ENCODE peak calls at places on chromosomes 6 and 20, in five cellular contexts. B is A549, I is stomach, P is ascending aorta, X is testis. W is an unnamed sample. For H3K4me1 and H3K9me3, the result is how much of the 10 kb centered on the place peaks cover.

GRCh38 chr6:129264480-129265045 is 381.6 kb downstream of the LAMA2 start:
- DNase-seq in B (no peak), I (no peak), P (no peak), X (no peak), W (no peak)

GRCh38 chr6:168890306-168890995 is 363.2 kb downstream of the THBS2 start:
- DNase-seq in B (no peak), I (no peak), P (no peak), X (no peak), W (no peak)

GRCh38 chr6:106939208-106939607 is 35.3 kb downstream of the CD24 start:
- DNase-seq in B (no peak), I (no peak), P (no peak), X (no peak), W (no peak)

GRCh38 chr6:42338573-42339218 is 113.0 kb downstream of the TRERF1 start:
- DNase-seq in B (peak), I (no peak), P (no peak), X (no peak), W (no peak)

GRCh38 chr6:148999921-149000589 is 253.2 kb downstream of the UST start:
- DNase-seq in B (peak), I (peak), P (no peak), X (peak), W (no peak)

GRCh38 chr20:13736792-13737191 is 47.9 kb downstream of the ESF1 start:
- DNase-seq in B (no peak), I (no peak), P (no peak), X (no peak), W (no peak)

GRCh38 chr6:46040288-46040687 is 24.6 kb upstream of the CLIC5 start:
- DNase-seq in B (no peak), I (no peak), P (no peak), X (no peak), W (no peak)

GRCh38 chr6:53119772-53120409 is 28.8 kb downstream of the GCM1 start:
- DNase-seq in B (peak), I (peak), P (no peak), X (no peak), W (no peak)

GRCh38 chr20:542777-543368 is 717 bp downstream of the CSNK2A1 start:
- DNase-seq in B (peak), I (peak), P (no peak), X (peak), W (no peak)

GRCh38 chr6:30029587-30029986 is 31.5 kb upstream of the POLR1H start:
- DNase-seq in B (no peak), I (no peak), P (no peak), X (no peak), W (no peak)

GRCh38 chr6:34393968-34394305 is 1.5 kb upstream of the NUDT3 start:
- DNase-seq in B (no peak), I (no peak), P (no peak), X (no peak), W (no peak)

GRCh38 chr6:70210462-70210861 is 92.4 kb downstream of the COL9A1 start:
- DNase-seq in B (peak), I (no peak), P (no peak), X (no peak), W (no peak)

GRCh38 chr20:45506927-45507820 is 8.2 kb downstream of the SPINT3 start:
- DNase-seq in B (no peak), I (no peak), P (no peak), X (no peak), W (no peak)

GRCh38 chr6:98272061-98272460 is 562.3 kb upstream of the POU3F2 start:
- DNase-seq in B (no peak), I (no peak), P (no peak), X (no peak), W (no peak)

GRCh38 chr6:53041356-53041755 is 23.8 kb upstream of the FBXO9 start:
- DNase-seq in B (no peak), I (no peak), P (no peak), X (no peak), W (no peak)

GRCh38 chr6:10411915-10412164 is 3.0 kb downstream of the TFAP2A start:
- DNase-seq in B (no peak), I (no peak), P (no peak), X (no peak), W (no peak)

GRCh38 chr20:8424010-8424409 is 291.9 kb downstream of the PLCB1 start:
- DNase-seq in B (no peak), I (no peak), P (no peak), X (peak), W (no peak)

GRCh38 chr20:16313917-16314316 is 259.3 kb downstream of the KIF16B start:
- DNase-seq in B (no peak), I (no peak), P (no peak), X (no peak), W (no peak)

GRCh38 chr6:135144678-135145508 is 36.2 kb upstream of the MYB start:
- DNase-seq in B (peak), I (no peak), P (no peak), X (no peak), W (no peak)

GRCh38 chr6:105352037-105352617 is 50.8 kb downstream of the PREP start:
- DNase-seq in B (no peak), I (no peak), P (no peak), X (no peak), W (no peak)

GRCh38 chr6:136720045-136720760 is 72.1 kb downstream of the MAP3K5 start:
- DNase-seq in B (no peak), I (no peak), P (no peak), X (no peak), W (no peak)

GRCh38 chr6:1383729-1384548 is 5.4 kb upstream of the FOXF2 start:
- DNase-seq in B (no peak), I (no peak), P (no peak), X (no peak), W (no peak)

GRCh38 chr6:137868721-137869631 is 1.9 kb downstream of the TNFAIP3 start:
- DNase-seq in B (no peak), I (no peak), P (no peak), X (no peak), W (peak)

GRCh38 chr6:84332139-84333034 is 104.9 kb upstream of the CEP162 start:
- DNase-seq in B (no peak), I (no peak), P (no peak), X (no peak), W (no peak)

GRCh38 chr6:11815231-11815630 is 36.6 kb upstream of the ADTRP start:
- DNase-seq in B (peak), I (no peak), P (no peak), X (no peak), W (no peak)

GRCh38 chr6:3410385-3411360 is 46.2 kb downstream of the SLC22A23 start:
- DNase-seq in B (peak), I (peak), P (no peak), X (peak), W (peak)

GRCh38 chr6:158408552-158409130 is 96.4 kb downstream of the TULP4 start:
- DNase-seq in B (no peak), I (no peak), P (no peak), X (peak), W (no peak)

GRCh38 chr6:149925253-149925973 is 2.5 kb upstream of the RAET1G start:
- DNase-seq in B (no peak), I (no peak), P (no peak), X (peak), W (no peak)

GRCh38 chr6:7761047-7761446 is 35.1 kb downstream of the BMP6 start:
- DNase-seq in B (no peak), I (no peak), P (no peak), X (no peak), W (no peak)

GRCh38 chr6:4316867-4317400 is 181.6 kb upstream of the ECI2 start:
- DNase-seq in B (peak), I (peak), P (peak), X (no peak), W (no peak)

GRCh38 chr6:13248053-13248452 is 80.3 kb downstream of the TBC1D7 start:
- DNase-seq in B (peak), I (no peak), P (no peak), X (no peak), W (no peak)

GRCh38 chr20:35578469-35578868 is 36.6 kb downstream of the ERGIC3 start:
- DNase-seq in B (no peak), I (no peak), P (no peak), X (no peak), W (no peak)

GRCh38 chr20:17541996-17542395 is 10.8 kb upstream of the BFSP1 start:
- DNase-seq in B (no peak), I (no peak), P (no peak), X (no peak), W (no peak)

GRCh38 chr20:49909499-49910339 is 5.6 kb downstream of the SPATA2 start:
- DNase-seq in B (no peak), I (no peak), P (no peak), X (peak), W (peak)

GRCh38 chr6:90110971-90111370 is 185.7 kb downstream of the BACH2 start:
- DNase-seq in B (no peak), I (no peak), P (no peak), X (no peak), W (peak)

GRCh38 chr6:148824960-148825359 is 78.1 kb downstream of the UST start:
- DNase-seq in B (no peak), I (no peak), P (no peak), X (no peak), W (no peak)

GRCh38 chr6:70956451-70957283 is at the start of gene B3GAT2:
- DNase-seq in B (peak), I (no peak), P (no peak), X (peak), W (no peak)

GRCh38 chr6:53347921-53348435 is 772 bp downstream of the ELOVL5 start:
- DNase-seq in B (peak), I (peak), P (no peak), X (peak), W (peak)

DNA sequence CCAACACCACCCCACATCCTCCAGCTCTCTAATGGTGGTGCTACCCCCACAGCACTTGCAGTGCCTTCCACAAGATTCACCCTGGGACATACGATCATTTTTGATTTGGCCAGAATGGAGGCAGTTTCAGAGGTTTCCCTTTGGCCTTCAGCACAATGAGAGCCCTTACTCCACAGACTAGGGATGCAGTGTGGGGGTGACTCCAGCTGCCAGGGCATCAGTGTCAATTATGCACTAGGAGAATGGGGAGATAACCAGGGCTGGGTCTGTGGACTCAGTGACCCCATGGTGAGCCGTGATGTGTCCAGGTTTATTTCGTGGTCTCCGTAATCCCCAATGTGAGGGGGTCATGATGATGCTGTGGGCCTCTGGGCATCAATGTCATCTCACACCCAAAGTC is 31.5 kb upstream of the MICB start:
- DNase-seq in B (no peak), I (no peak), P (no peak), X (no peak), W (no peak)
- H3K4me3 ChIP-seq in B (no peak), I (no peak), P (no peak), X (no peak), W (peak)

DNA sequence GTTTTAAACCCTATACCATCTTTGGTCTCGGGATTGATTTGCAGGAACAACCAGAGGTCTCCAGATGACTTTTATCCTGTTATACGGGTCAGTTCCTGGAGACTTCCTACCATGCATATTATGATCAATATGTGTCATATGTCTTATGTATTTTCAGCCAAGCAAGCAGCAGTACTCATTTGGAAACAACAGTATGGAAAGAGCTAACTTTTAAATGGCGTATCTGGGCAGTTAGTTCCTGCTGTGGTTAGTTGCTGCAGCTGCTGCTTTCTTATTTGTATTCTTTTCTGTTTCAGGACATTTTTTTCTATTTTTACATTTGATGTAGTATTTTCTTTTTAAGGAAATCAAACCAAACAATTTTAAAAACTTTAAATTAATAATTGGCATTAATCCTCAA is 207.5 kb downstream of the MANEA start:
- DNase-seq in B (no peak), I (no peak), P (no peak), X (no peak), W (no peak)
- H3K4me1 ChIP-seq in B (under half), I (under half), P (under half), X (under half), W (under half)

GRCh38 chr6:156511570-156511969 is 265.6 kb upstream of the ARID1B start:
- DNase-seq in B (no peak), I (no peak), P (no peak), X (no peak), W (no peak)
- H3K9me3 ChIP-seq in B (under half), I (under half), P (under half), X (under half), W (under half)

GRCh38 chr6:39792501-39793450 is 600 bp downstream of the DAAM2 start:
- DNase-seq in B (no peak), I (no peak), P (no peak), X (no peak), W (no peak)
- H3K4me3 ChIP-seq in B (peak), I (peak), P (peak), X (peak), W (no peak)

DNA sequence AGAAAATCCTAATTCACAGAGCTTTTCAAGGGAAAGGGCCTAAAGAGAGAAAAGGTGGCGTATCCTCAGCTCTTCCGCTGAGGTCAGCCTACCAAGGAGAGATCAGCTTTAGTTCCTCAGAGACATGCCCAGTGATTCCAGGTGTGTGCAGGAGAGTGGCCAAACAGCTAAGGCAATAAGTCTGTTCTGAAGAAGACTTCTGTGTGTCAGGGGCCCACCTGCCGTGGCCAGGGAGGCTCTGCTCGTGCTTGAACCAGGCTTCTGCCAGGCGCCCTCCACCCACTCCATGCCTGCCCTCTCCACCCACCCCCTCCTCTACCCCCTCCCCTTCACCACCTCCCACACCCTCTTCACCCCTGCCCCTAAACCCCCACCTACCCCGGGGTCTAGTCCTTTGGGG is 67.4 kb upstream of the ARMC2 start:
- DNase-seq in B (no peak), I (no peak), P (no peak), X (no peak), W (no peak)
- H3K4me1 ChIP-seq in B (under half), I (under half), P (under half), X (under half), W (under half)

W was measured in CD8-positive, alpha-beta memory T cell.